ENCODE peak calls at places on chromosome 19, in nine cellular contexts. One of them, this sample, is unnamed.

GRCh38 chr19:50708179-50708879 is 11.3 kb downstream of the SHANK1 start:
- DNase-seq in activated naive CD4-positive, alpha-beta T cell treated with anti-CD3 and anti-CD28 coated beads for 36 hours: no peak
- DNase-seq in T-helper 2 cell: no peak
- DNase-seq in effector CD8-positive, alpha-beta T cell: no peak
- DNase-seq in central memory CD8-positive, alpha-beta T cell: no peak
- DNase-seq in bronchial epithelial cell: no peak
- DNase-seq in NCI-H146: no peak
- DNase-seq in body of pancreas: no peak
- DNase-seq in Karpas-422: peak
- DNase-seq in this sample: no peak

GRCh38 chr19:16836115-16836905 is 7.1 kb downstream of the SIN3B start:
- DNase-seq in activated naive CD4-positive, alpha-beta T cell treated with anti-CD3 and anti-CD28 coated beads for 36 hours: peak
- DNase-seq in T-helper 2 cell: no peak
- DNase-seq in effector CD8-positive, alpha-beta T cell: no peak
- DNase-seq in central memory CD8-positive, alpha-beta T cell: no peak
- DNase-seq in bronchial epithelial cell: peak
- DNase-seq in NCI-H146: no peak
- DNase-seq in body of pancreas: no peak
- DNase-seq in Karpas-422: no peak
- DNase-seq in this sample: no peak

GRCh38 chr19:39413903-39414608 is 1.6 kb downstream of the PLEKHG2 start:
- DNase-seq in activated naive CD4-positive, alpha-beta T cell treated with anti-CD3 and anti-CD28 coated beads for 36 hours: peak
- DNase-seq in T-helper 2 cell: no peak
- DNase-seq in effector CD8-positive, alpha-beta T cell: no peak
- DNase-seq in central memory CD8-positive, alpha-beta T cell: no peak
- DNase-seq in bronchial epithelial cell: no peak
- DNase-seq in NCI-H146: peak
- DNase-seq in body of pancreas: no peak
- DNase-seq in Karpas-422: peak
- DNase-seq in this sample: peak

GRCh38 chr19:29576043-29576442 is 30.0 kb upstream of the POP4 start:
- DNase-seq in activated naive CD4-positive, alpha-beta T cell treated with anti-CD3 and anti-CD28 coated beads for 36 hours: peak
- DNase-seq in T-helper 2 cell: no peak
- DNase-seq in effector CD8-positive, alpha-beta T cell: no peak
- DNase-seq in central memory CD8-positive, alpha-beta T cell: no peak
- DNase-seq in bronchial epithelial cell: no peak
- DNase-seq in NCI-H146: no peak
- DNase-seq in body of pancreas: no peak
- DNase-seq in Karpas-422: no peak
- DNase-seq in this sample: no peak

GRCh38 chr19:8526345-8527062 is 12.5 kb upstream of the ZNF414 start:
- DNase-seq in activated naive CD4-positive, alpha-beta T cell treated with anti-CD3 and anti-CD28 coated beads for 36 hours: no peak
- DNase-seq in T-helper 2 cell: no peak
- DNase-seq in effector CD8-positive, alpha-beta T cell: no peak
- DNase-seq in central memory CD8-positive, alpha-beta T cell: no peak
- DNase-seq in bronchial epithelial cell: peak
- DNase-seq in NCI-H146: peak
- DNase-seq in body of pancreas: peak
- DNase-seq in Karpas-422: no peak
- DNase-seq in this sample: peak

GRCh38 chr19:47228937-47229673 is 1.9 kb downstream of the BBC3 start:
- DNase-seq in activated naive CD4-positive, alpha-beta T cell treated with anti-CD3 and anti-CD28 coated beads for 36 hours: peak
- DNase-seq in T-helper 2 cell: peak
- DNase-seq in effector CD8-positive, alpha-beta T cell: no peak
- DNase-seq in central memory CD8-positive, alpha-beta T cell: peak
- DNase-seq in bronchial epithelial cell: no peak
- DNase-seq in NCI-H146: no peak
- DNase-seq in body of pancreas: no peak
- DNase-seq in Karpas-422: no peak
- DNase-seq in this sample: no peak

GRCh38 chr19:5908773-5909442 is 4.2 kb downstream of the VMAC start:
- DNase-seq in activated naive CD4-positive, alpha-beta T cell treated with anti-CD3 and anti-CD28 coated beads for 36 hours: no peak
- DNase-seq in T-helper 2 cell: no peak
- DNase-seq in effector CD8-positive, alpha-beta T cell: no peak
- DNase-seq in central memory CD8-positive, alpha-beta T cell: no peak
- DNase-seq in bronchial epithelial cell: no peak
- DNase-seq in NCI-H146: peak
- DNase-seq in body of pancreas: no peak
- DNase-seq in Karpas-422: no peak
- DNase-seq in this sample: no peak

GRCh38 chr19:29714953-29715694 is at the start of gene C19orf12:
- DNase-seq in activated naive CD4-positive, alpha-beta T cell treated with anti-CD3 and anti-CD28 coated beads for 36 hours: peak
- DNase-seq in T-helper 2 cell: peak
- DNase-seq in effector CD8-positive, alpha-beta T cell: peak
- DNase-seq in central memory CD8-positive, alpha-beta T cell: peak
- DNase-seq in bronchial epithelial cell: no peak
- DNase-seq in NCI-H146: peak
- DNase-seq in body of pancreas: peak
- DNase-seq in Karpas-422: peak
- DNase-seq in this sample: peak

GRCh38 chr19:48403606-48404005 is 10.1 kb downstream of the GRIN2D start:
- DNase-seq in activated naive CD4-positive, alpha-beta T cell treated with anti-CD3 and anti-CD28 coated beads for 36 hours: peak
- DNase-seq in T-helper 2 cell: peak
- DNase-seq in effector CD8-positive, alpha-beta T cell: no peak
- DNase-seq in central memory CD8-positive, alpha-beta T cell: peak
- DNase-seq in bronchial epithelial cell: peak
- DNase-seq in NCI-H146: peak
- DNase-seq in body of pancreas: no peak
- DNase-seq in Karpas-422: peak
- DNase-seq in this sample: peak

GRCh38 chr19:34260771-34261173 is 6.4 kb downstream of the GARRE1 start:
- DNase-seq in activated naive CD4-positive, alpha-beta T cell treated with anti-CD3 and anti-CD28 coated beads for 36 hours: no peak
- DNase-seq in T-helper 2 cell: no peak
- DNase-seq in effector CD8-positive, alpha-beta T cell: no peak
- DNase-seq in central memory CD8-positive, alpha-beta T cell: no peak
- DNase-seq in bronchial epithelial cell: no peak
- DNase-seq in NCI-H146: no peak
- DNase-seq in body of pancreas: no peak
- DNase-seq in Karpas-422: no peak
- DNase-seq in this sample: peak

GRCh38 chr19:10256970-10257615 is 5.1 kb downstream of the MRPL4 start:
- DNase-seq in activated naive CD4-positive, alpha-beta T cell treated with anti-CD3 and anti-CD28 coated beads for 36 hours: no peak
- DNase-seq in T-helper 2 cell: no peak
- DNase-seq in effector CD8-positive, alpha-beta T cell: no peak
- DNase-seq in central memory CD8-positive, alpha-beta T cell: no peak
- DNase-seq in bronchial epithelial cell: no peak
- DNase-seq in NCI-H146: no peak
- DNase-seq in body of pancreas: no peak
- DNase-seq in Karpas-422: peak
- DNase-seq in this sample: no peak

GRCh38 chr19:6272411-6272791 is 7.4 kb downstream of the MLLT1 start:
- DNase-seq in activated naive CD4-positive, alpha-beta T cell treated with anti-CD3 and anti-CD28 coated beads for 36 hours: no peak
- DNase-seq in T-helper 2 cell: no peak
- DNase-seq in effector CD8-positive, alpha-beta T cell: no peak
- DNase-seq in central memory CD8-positive, alpha-beta T cell: no peak
- DNase-seq in bronchial epithelial cell: no peak
- DNase-seq in NCI-H146: no peak
- DNase-seq in body of pancreas: no peak
- DNase-seq in Karpas-422: no peak
- DNase-seq in this sample: no peak

GRCh38 chr19:532578-533484 is 1.3 kb downstream of the CDC34 start:
- DNase-seq in activated naive CD4-positive, alpha-beta T cell treated with anti-CD3 and anti-CD28 coated beads for 36 hours: peak
- DNase-seq in T-helper 2 cell: no peak
- DNase-seq in effector CD8-positive, alpha-beta T cell: no peak
- DNase-seq in central memory CD8-positive, alpha-beta T cell: no peak
- DNase-seq in bronchial epithelial cell: peak
- DNase-seq in NCI-H146: peak
- DNase-seq in body of pancreas: peak
- DNase-seq in Karpas-422: peak
- DNase-seq in this sample: peak

GRCh38 chr19:29029271-29029670 is 183.7 kb downstream of the UQCRFS1 start:
- DNase-seq in activated naive CD4-positive, alpha-beta T cell treated with anti-CD3 and anti-CD28 coated beads for 36 hours: no peak
- DNase-seq in T-helper 2 cell: no peak
- DNase-seq in effector CD8-positive, alpha-beta T cell: no peak
- DNase-seq in central memory CD8-positive, alpha-beta T cell: no peak
- DNase-seq in bronchial epithelial cell: no peak
- DNase-seq in NCI-H146: no peak
- DNase-seq in body of pancreas: no peak
- DNase-seq in Karpas-422: no peak
- DNase-seq in this sample: no peak

GRCh38 chr19:40365613-40366401 is 17.3 kb downstream of the PLD3 start:
- DNase-seq in activated naive CD4-positive, alpha-beta T cell treated with anti-CD3 and anti-CD28 coated beads for 36 hours: peak
- DNase-seq in T-helper 2 cell: no peak
- DNase-seq in effector CD8-positive, alpha-beta T cell: peak
- DNase-seq in central memory CD8-positive, alpha-beta T cell: no peak
- DNase-seq in bronchial epithelial cell: peak
- DNase-seq in NCI-H146: peak
- DNase-seq in body of pancreas: peak
- DNase-seq in Karpas-422: peak
- DNase-seq in this sample: no peak

GRCh38 chr19:11356074-11356397 is 804 bp downstream of the PLPPR2 start:
- DNase-seq in activated naive CD4-positive, alpha-beta T cell treated with anti-CD3 and anti-CD28 coated beads for 36 hours: no peak
- DNase-seq in T-helper 2 cell: no peak
- DNase-seq in effector CD8-positive, alpha-beta T cell: no peak
- DNase-seq in central memory CD8-positive, alpha-beta T cell: no peak
- DNase-seq in bronchial epithelial cell: no peak
- DNase-seq in NCI-H146: no peak
- DNase-seq in body of pancreas: no peak
- DNase-seq in Karpas-422: no peak
- DNase-seq in this sample: no peak

GRCh38 chr19:1855040-1855827 is 7.0 kb upstream of the REXO1 start:
- DNase-seq in activated naive CD4-positive, alpha-beta T cell treated with anti-CD3 and anti-CD28 coated beads for 36 hours: peak
- DNase-seq in T-helper 2 cell: peak
- DNase-seq in effector CD8-positive, alpha-beta T cell: peak
- DNase-seq in central memory CD8-positive, alpha-beta T cell: peak
- DNase-seq in bronchial epithelial cell: peak
- DNase-seq in NCI-H146: no peak
- DNase-seq in body of pancreas: peak
- DNase-seq in Karpas-422: peak
- DNase-seq in this sample: peak

GRCh38 chr19:13978721-13979191 is 26.4 kb downstream of the DCAF15 start:
- DNase-seq in activated naive CD4-positive, alpha-beta T cell treated with anti-CD3 and anti-CD28 coated beads for 36 hours: no peak
- DNase-seq in T-helper 2 cell: no peak
- DNase-seq in effector CD8-positive, alpha-beta T cell: no peak
- DNase-seq in central memory CD8-positive, alpha-beta T cell: no peak
- DNase-seq in bronchial epithelial cell: no peak
- DNase-seq in NCI-H146: peak
- DNase-seq in body of pancreas: no peak
- DNase-seq in Karpas-422: peak
- DNase-seq in this sample: no peak

GRCh38 chr19:10761443-10762242 is 43.8 kb downstream of the DNM2 start:
- DNase-seq in activated naive CD4-positive, alpha-beta T cell treated with anti-CD3 and anti-CD28 coated beads for 36 hours: no peak
- DNase-seq in T-helper 2 cell: no peak
- DNase-seq in effector CD8-positive, alpha-beta T cell: no peak
- DNase-seq in central memory CD8-positive, alpha-beta T cell: no peak
- DNase-seq in bronchial epithelial cell: no peak
- DNase-seq in NCI-H146: no peak
- DNase-seq in body of pancreas: no peak
- DNase-seq in Karpas-422: no peak
- DNase-seq in this sample: peak

This sample was measured in D341Med.